ENCODE peak calls at places on chromosomes 11 and 22, in seven cellular contexts. K, X, D, B, J, L and P are unnamed samples.

GRCh38 chr22:37896181-37896592 is 9.9 kb upstream of the MICALL1 start:
- DNase-seq in L (no peak), D (peak), B (peak), J (no peak), X (no peak), K (no peak), P (no peak)

GRCh38 chr11:7892059-7892699 is 38.9 kb downstream of the OR10A6 start:
- DNase-seq in X (peak), J (no peak), L (no peak), D (no peak), K (no peak), B (peak), P (no peak)

GRCh38 chr11:104547996-104548661 is 350.1 kb downstream of the CASP12 start:
- DNase-seq in J (no peak), X (peak), L (no peak), K (no peak), B (peak), D (peak), P (peak)

GRCh38 chr11:93089474-93090102 is 108.2 kb downstream of the SLC36A4 start:
- DNase-seq in X (peak), D (peak), L (no peak), K (peak), B (peak), J (peak), P (peak)

GRCh38 chr11:119706887-119707286 is 22.1 kb downstream of the NECTIN1 start:
- DNase-seq in J (no peak), K (no peak), X (no peak), B (peak), L (no peak), D (peak), P (peak)

GRCh38 chr11:20022363-20023081 is 137.8 kb downstream of the DBX1 start:
- DNase-seq in D (peak), L (no peak), K (peak), B (no peak), X (peak), J (peak), P (peak)

GRCh38 chr11:22337571-22338464 is at the start of gene SLC17A6:
- DNase-seq in X (peak), K (peak), L (no peak), J (peak), D (peak), B (peak), P (peak)

GRCh38 chr11:67379061-67380058 is 6.0 kb upstream of the CLCF1 start:
- DNase-seq in B (no peak), L (no peak), D (no peak), K (no peak), J (no peak), X (peak), P (no peak)

GRCh38 chr11:112968988-112969714 is 7.9 kb downstream of the NCAM1 start:
- DNase-seq in X (no peak), J (no peak), D (no peak), K (no peak), L (no peak), B (no peak), P (no peak)

GRCh38 chr11:126480410-126481302 is 125.2 kb downstream of the ST3GAL4 start:
- DNase-seq in L (peak), J (peak), X (peak), D (peak), B (peak), K (peak), P (peak)

GRCh38 chr11:101552893-101553292 is 30.9 kb downstream of the TRPC6 start:
- DNase-seq in J (no peak), B (no peak), L (no peak), K (no peak), D (no peak), X (no peak), P (no peak)

GRCh38 chr11:2368178-2368850 is 8.8 kb upstream of the CD81 start:
- DNase-seq in K (no peak), L (no peak), J (no peak), X (no peak), B (no peak), D (no peak), P (no peak)

GRCh38 chr11:10916674-10917073 is 58.8 kb upstream of the ZBED5 start:
- DNase-seq in L (no peak), K (no peak), X (no peak), J (no peak), D (no peak), B (no peak), P (no peak)